ENCODE peak calls at places on chromosomes 13 and 19, in eight cellular contexts. N is lower leg skin; B is gastrocnemius medialis; X is CD4-positive, alpha-beta T cell; U is AG04450; G is astrocyte; D is uterus; T is cardiac fibroblast. C is an unnamed sample.

GRCh38 chr19:48418317-48419064 is 25.0 kb downstream of the GRIN2D start:
- DNase-seq in U (no peak), D (no peak), N (no peak), G (peak), X (no peak), B (no peak), T (no peak), C (peak)

GRCh38 chr19:15138427-15138826 is 31.2 kb downstream of the SYDE1 start:
- DNase-seq in G (no peak), N (no peak), U (no peak), T (no peak), B (no peak), X (no peak), D (no peak), C (no peak)

GRCh38 chr13:44267966-44268365 is 105.7 kb upstream of the SERP2 start:
- DNase-seq in D (no peak), X (no peak), U (peak), T (peak), N (no peak), B (no peak), G (peak), C (no peak)

GRCh38 chr19:13430790-13431582 is 75.3 kb downstream of the CACNA1A start:
- DNase-seq in X (peak), U (peak), N (no peak), G (peak), B (no peak), T (peak), D (no peak), C (peak)

GRCh38 chr19:3154957-3155736 is 19.3 kb downstream of the GNA15 start:
- DNase-seq in B (peak), T (peak), X (peak), N (peak), U (peak), D (peak), G (peak), C (peak)

GRCh38 chr19:3189702-3190469 is 4.2 kb downstream of the NCLN start:
- DNase-seq in G (no peak), T (no peak), N (no peak), X (no peak), B (no peak), U (no peak), D (no peak), C (no peak)

GRCh38 chr13:26721251-26721939 is 39.2 kb downstream of the GPR12 start:
- DNase-seq in D (no peak), B (no peak), G (no peak), X (peak), N (peak), T (no peak), U (no peak), C (peak)

GRCh38 chr19:55113570-55114039 is 3.8 kb downstream of the PPP1R12C start:
- DNase-seq in U (peak), T (peak), X (no peak), N (peak), B (peak), D (peak), G (peak), C (peak)

GRCh38 chr13:59743195-59743594 is 420.5 kb downstream of the DIAPH3 start:
- DNase-seq in U (no peak), B (no peak), G (peak), D (no peak), N (no peak), T (no peak), X (no peak), C (no peak)

GRCh38 chr19:44675516-44675915 is 4.2 kb downstream of the CEACAM19 start:
- DNase-seq in D (no peak), U (no peak), B (no peak), T (no peak), X (no peak), G (no peak), N (no peak), C (no peak)

GRCh38 chr19:44673510-44673909 is 2.2 kb downstream of the CEACAM19 start:
- DNase-seq in U (no peak), B (no peak), X (no peak), T (no peak), N (no peak), G (no peak), D (no peak), C (no peak)

GRCh38 chr19:44680536-44680935 is 9.3 kb downstream of the CEACAM19 start:
- DNase-seq in T (no peak), G (no peak), B (no peak), X (no peak), N (no peak), U (no peak), D (no peak), C (no peak)

GRCh38 chr19:44681992-44682790 is 10.9 kb downstream of the CEACAM19 start:
- DNase-seq in G (no peak), B (no peak), X (no peak), T (no peak), U (no peak), N (no peak), D (no peak), C (no peak)

DNA sequence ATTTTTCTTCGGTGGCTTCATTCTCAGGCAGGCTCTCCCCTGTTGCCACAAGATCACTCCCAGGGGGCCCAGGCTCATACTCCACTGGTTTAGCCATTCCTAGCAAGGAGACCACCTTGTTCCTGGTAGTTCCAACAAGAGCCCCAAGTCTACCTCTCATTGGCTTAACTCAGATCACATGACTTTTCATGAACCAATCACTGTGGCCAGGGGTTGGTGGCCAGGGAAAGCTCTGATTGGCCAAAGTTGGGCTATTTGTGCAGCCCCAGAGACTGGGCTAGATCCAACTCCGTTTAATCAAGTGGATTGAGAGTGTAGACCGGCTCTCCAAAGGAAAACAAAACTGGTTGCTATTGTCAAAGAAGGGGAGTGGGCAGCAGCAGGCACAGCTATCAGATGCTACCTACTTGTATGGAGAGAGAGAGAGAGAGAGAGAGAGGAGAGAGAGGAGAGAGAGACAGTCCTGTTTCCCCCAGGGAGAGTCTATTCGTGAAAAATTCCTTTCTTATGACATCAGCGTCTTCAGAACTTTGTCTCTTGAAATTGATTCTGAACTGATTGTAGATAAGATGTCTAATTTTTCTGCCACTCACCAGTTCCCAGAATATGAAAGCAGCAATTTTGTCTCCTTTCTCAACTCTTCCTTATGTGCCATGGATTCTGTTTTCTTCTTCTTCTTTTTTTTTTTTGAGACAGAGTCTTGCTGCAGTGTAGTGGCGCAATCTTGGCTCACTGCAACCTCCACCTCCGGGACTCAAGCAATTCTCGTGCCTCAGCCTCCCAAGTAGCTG is 5.9 kb downstream of the CEACAM19 start:
- DNase-seq in B (no peak), U (no peak), D (no peak), T (peak), G (peak), X (no peak), N (no peak), C (no peak)
- TF ChIP-seq CTCF in B (no peak), U (no peak), D (no peak), T (no peak), G (no peak), X (no peak), N (no peak), C (no peak)

DNA sequence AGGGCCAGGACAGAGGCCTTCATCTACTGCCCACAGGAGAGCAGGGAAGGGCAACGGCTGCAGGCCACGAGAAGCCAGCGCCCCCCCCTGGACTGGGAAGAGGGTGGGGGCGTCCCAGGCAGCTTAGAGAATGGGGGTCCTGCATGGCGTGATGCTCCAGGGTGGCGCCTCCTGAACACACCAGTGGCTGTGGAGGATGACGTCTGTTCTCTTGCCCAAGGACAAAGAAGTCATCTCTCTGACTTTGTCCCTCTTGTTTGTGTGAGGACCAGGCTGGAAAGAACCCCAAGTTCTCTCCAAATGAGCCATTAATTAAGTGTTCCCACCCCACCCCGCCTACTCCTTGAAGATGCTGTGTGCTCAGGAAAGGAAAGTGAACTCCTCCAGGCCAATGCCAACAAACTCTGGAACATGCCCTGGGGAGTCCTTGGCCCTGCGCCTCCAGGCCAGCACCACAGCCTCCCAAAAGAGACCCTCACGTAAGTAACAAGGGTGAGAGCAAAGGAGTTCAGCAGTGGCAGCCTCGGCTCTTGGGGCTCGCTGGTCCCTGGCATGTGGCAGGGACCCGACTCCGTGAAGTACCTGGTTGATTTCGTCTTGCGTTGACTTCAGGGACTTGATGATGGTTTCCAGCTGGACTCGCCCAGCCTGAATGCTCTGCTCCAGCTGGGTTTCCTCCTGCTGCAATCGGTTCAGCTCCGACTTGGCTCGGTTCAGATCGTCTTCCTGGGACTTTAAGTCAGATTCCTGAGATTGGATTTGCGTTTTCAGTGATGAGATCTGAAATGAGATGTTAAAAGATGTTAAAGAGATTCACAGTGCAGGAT is 68.4 kb downstream of the EPS15L1 start:
- DNase-seq in T (no peak), B (no peak), X (no peak), D (peak), U (no peak), G (no peak), N (no peak), C (no peak)
- TF ChIP-seq CTCF in T (no peak), B (no peak), X (no peak), D (no peak), U (no peak), G (no peak), N (no peak), C (no peak)

DNA sequence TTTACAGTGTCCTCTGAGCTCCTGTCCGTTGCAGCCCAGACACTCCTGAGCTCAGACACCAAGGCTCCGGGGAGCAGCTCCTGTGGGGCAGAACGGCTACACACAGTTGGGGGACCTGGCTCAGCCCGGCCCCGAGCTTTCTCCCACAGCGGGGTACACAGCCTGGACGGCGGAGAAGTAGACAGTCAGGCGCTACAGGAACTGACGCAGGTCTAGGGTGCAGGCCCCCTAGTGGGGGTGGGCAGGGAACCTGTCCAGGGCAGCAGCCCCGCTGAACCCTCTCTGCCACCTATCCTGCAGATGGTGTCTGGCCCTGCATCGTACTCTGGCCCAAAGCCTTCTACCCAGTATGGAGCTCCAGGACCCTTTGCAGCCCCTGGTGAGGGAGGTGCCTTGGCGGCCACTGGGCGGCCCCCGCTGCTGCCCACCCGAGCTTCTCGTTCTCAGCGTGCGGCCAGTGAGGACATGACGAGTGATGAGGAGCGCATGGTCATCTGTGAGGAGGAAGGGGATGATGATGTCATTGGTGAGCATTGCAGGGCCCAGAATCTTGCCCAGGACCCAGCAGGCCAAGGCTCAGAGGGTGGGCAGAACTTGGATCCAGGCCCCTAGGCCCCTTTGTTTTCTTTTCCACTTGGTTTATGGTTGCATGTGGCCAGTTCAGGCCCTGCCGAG is 12.9 kb upstream of the PRR19 start:
- DNase-seq in G (no peak), B (no peak), U (no peak), X (no peak), T (no peak), N (no peak), D (no peak), C (no peak)
- TF ChIP-seq CTCF in G (no peak), B (no peak), U (no peak), X (no peak), T (no peak), N (no peak), D (no peak), C (no peak)

GRCh38 chr19:35329323-35329722 is 336 bp downstream of the CD22 start:
- DNase-seq in T (no peak), D (no peak), X (no peak), U (no peak), N (no peak), G (no peak), B (no peak), C (no peak)

GRCh38 chr19:35330475-35330874 is 1.5 kb downstream of the CD22 start:
- DNase-seq in U (no peak), T (no peak), N (no peak), G (no peak), B (no peak), D (no peak), X (no peak), C (peak)

GRCh38 chr19:35328851-35329285 is at the start of gene CD22:
- DNase-seq in U (no peak), D (no peak), X (no peak), G (no peak), T (no peak), B (no peak), N (no peak), C (no peak)

GRCh38 chr19:35331551-35332214 is 2.7 kb downstream of the CD22 start:
- DNase-seq in D (no peak), N (no peak), T (no peak), G (no peak), X (no peak), U (no peak), B (no peak), C (no peak)

DNA sequence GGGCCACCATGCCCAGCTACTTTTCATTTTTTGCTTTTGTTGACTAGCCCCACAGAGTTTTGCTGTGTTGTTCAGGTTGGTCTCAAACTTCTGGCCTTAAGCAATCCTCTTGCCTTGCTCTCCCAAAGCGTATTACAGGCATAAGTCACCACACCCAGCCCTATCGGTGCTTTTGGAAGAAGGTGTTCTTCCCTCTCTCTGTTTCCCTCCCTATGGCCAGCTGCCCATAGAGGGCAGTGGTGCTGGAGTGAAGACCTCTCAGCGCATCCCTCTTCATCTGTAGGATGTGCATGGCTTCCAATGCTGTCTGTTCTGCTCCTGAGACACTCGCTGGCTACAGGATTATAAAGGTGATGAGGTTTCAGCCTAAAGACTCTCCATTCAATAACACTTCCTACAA is 1.3 kb upstream of the CD22 start:
- DNase-seq in B (no peak), N (no peak), G (no peak), T (no peak), U (no peak), D (no peak), X (no peak), C (no peak)
- TF ChIP-seq CTCF in B (no peak), N (no peak), G (no peak), T (no peak), U (peak), D (no peak), X (no peak), C (peak)

GRCh38 chr13:19154843-19155242 is 26.8 kb downstream of the TUBA3C start:
- DNase-seq in N (no peak), B (no peak), D (no peak), G (no peak), X (no peak), T (no peak), U (no peak), C (no peak)

GRCh38 chr13:19155321-19155861 is 26.2 kb downstream of the TUBA3C start:
- DNase-seq in X (no peak), U (no peak), B (no peak), N (no peak), D (no peak), G (no peak), T (no peak), C (no peak)

GRCh38 chr13:19151581-19152263 is 29.9 kb downstream of the TUBA3C start:
- DNase-seq in G (no peak), T (no peak), B (no peak), N (no peak), X (no peak), D (no peak), U (no peak), C (no peak)

GRCh38 chr13:19152403-19152802 is 29.2 kb downstream of the TUBA3C start:
- DNase-seq in G (no peak), U (no peak), B (no peak), T (no peak), D (no peak), N (no peak), X (no peak), C (no peak)

GRCh38 chr13:19153782-19154450 is 27.7 kb downstream of the TUBA3C start:
- DNase-seq in B (no peak), U (no peak), D (no peak), X (no peak), N (no peak), T (no peak), G (no peak), C (no peak)
- TF ChIP-seq CTCF in B (no peak), U (no peak), D (no peak), X (no peak), N (no peak), T (no peak), G (no peak), C (peak)

C was measured in GM20000.